ENCODE peak calls at places on chromosomes 6 and 20, in six cellular contexts. P is NB4; C is IMR-90; F is fibroblast of lung; G is CD8-positive, alpha-beta T cell; U is GM06990. L is an unnamed sample.

GRCh38 chr6:36595168-36595818 is 1.1 kb downstream of the SRSF3 start:
- DNase-seq in P (peak; percentile 67), F (peak; percentile 74), C (peak; percentile 55), U (no peak), G (no peak), L (peak; percentile 65)

GRCh38 chr6:4727671-4728435 is 48.4 kb upstream of the CDYL start:
- DNase-seq in U (no peak), F (no peak), C (no peak), P (peak; percentile 56), G (no peak), L (no peak)

GRCh38 chr6:126804255-126805064 is 314.0 kb upstream of the RSPO3 start:
- DNase-seq in F (peak; percentile 73), U (peak; percentile 7), P (peak; percentile 50), C (peak; percentile 55), G (no peak), L (peak; percentile 56)

GRCh38 chr6:170210651-170211403 is 80.1 kb downstream of the DLL1 start:
- DNase-seq in G (peak; percentile 4), F (no peak), C (no peak), U (no peak), P (no peak), L (no peak)

GRCh38 chr20:8293791-8294190 is 161.7 kb downstream of the PLCB1 start:
- DNase-seq in P (no peak), G (no peak), F (no peak), C (peak; percentile 12), U (no peak), L (no peak)

GRCh38 chr6:117908246-117909107 is 1.4 kb downstream of the SLC35F1 start:
- DNase-seq in F (no peak), U (no peak), P (no peak), C (no peak), G (no peak), L (no peak)

GRCh38 chr6:161890133-161890833 is 616.4 kb upstream of the AGPAT4 start:
- DNase-seq in F (peak; percentile 40), U (no peak), C (no peak), G (no peak), P (no peak), L (no peak)

GRCh38 chr6:38567436-38567835 is 72.3 kb downstream of the BTBD9 start:
- DNase-seq in U (no peak), P (no peak), G (peak; percentile 9), F (peak; percentile 91), C (peak; percentile 93), L (peak; percentile 78)

GRCh38 chr20:64192406-64192805 is 28.2 kb downstream of the MYT1 start:
- DNase-seq in G (no peak), F (no peak), P (peak; percentile 15), U (no peak), C (no peak), L (no peak)

GRCh38 chr20:37615507-37616425 is 78.1 kb upstream of the CTNNBL1 start:
- DNase-seq in C (no peak), P (peak; percentile 54), U (no peak), F (peak; percentile 25), G (peak; percentile 44), L (peak; percentile 70)

GRCh38 chr6:151330130-151330715 is 61.1 kb downstream of the ZBTB2 start:
- DNase-seq in C (peak; percentile 88), F (peak; percentile 91), P (no peak), U (no peak), G (no peak), L (no peak)

GRCh38 chr6:15358579-15359327 is 112.9 kb downstream of the JARID2 start:
- DNase-seq in P (peak; percentile 66), C (peak; percentile 46), F (no peak), G (no peak), U (no peak), L (no peak)

GRCh38 chr6:76697585-76697984 is 625.1 kb upstream of the IMPG1 start:
- DNase-seq in C (peak; percentile 18), F (peak; percentile 6), G (no peak), P (peak; percentile 12), U (no peak), L (peak; percentile 34)

GRCh38 chr6:143940011-143940597 is 68.0 kb downstream of the PLAGL1 start:
- DNase-seq in U (peak; percentile 32), C (peak; percentile 38), P (peak; percentile 69), G (peak; percentile 52), F (peak; percentile 53), L (peak; percentile 75)

GRCh38 chr20:34516874-34517542 is 786 bp downstream of the DYNLRB1 start:
- DNase-seq in F (peak; percentile 3), U (no peak), C (no peak), G (peak; percentile 39), P (peak; percentile 61), L (peak; percentile 37)

GRCh38 chr6:7148100-7148822 is 40.5 kb downstream of the RREB1 start:
- DNase-seq in P (peak; percentile 64), U (no peak), F (peak; percentile 19), C (peak; percentile 79), G (no peak), L (peak; percentile 92)

GRCh38 chr6:16723833-16724232 is 37.4 kb downstream of the ATXN1 start:
- DNase-seq in F (peak; percentile 93), P (peak; percentile 38), G (no peak), C (peak; percentile 96), U (no peak), L (peak; percentile 97)

GRCh38 chr6:112332274-112332673 is 14.9 kb upstream of the RFPL4B start:
- DNase-seq in G (no peak), U (no peak), P (no peak), F (peak; percentile 44), C (peak; percentile 82), L (peak; percentile 81)

GRCh38 chr6:118284736-118285360 is 263.2 kb upstream of the PLN start:
- DNase-seq in P (no peak), U (no peak), C (peak; percentile 52), G (no peak), F (peak; percentile 61), L (no peak)

GRCh38 chr20:40336034-40336433 is 353.0 kb downstream of the MAFB start:
- DNase-seq in U (no peak), F (no peak), P (no peak), C (no peak), G (no peak), L (no peak)

GRCh38 chr6:22250486-22250885 is 46.4 kb downstream of the PRL start:
- DNase-seq in C (no peak), G (no peak), U (no peak), P (no peak), F (no peak), L (no peak)

GRCh38 chr6:57147401-57147800 is 24.7 kb upstream of the BAG2 start:
- DNase-seq in G (no peak), P (no peak), U (no peak), F (no peak), C (no peak), L (no peak)

GRCh38 chr20:11057624-11058023 is 383.8 kb upstream of the JAG1 start:
- DNase-seq in P (no peak), G (no peak), F (peak; percentile 67), U (no peak), C (peak; percentile 55), L (peak; percentile 21)

GRCh38 chr6:140041056-140041455 is 666.6 kb upstream of the CITED2 start:
- DNase-seq in G (no peak), C (no peak), F (no peak), U (no peak), P (no peak), L (no peak)

GRCh38 chr20:59024111-59024530 is 4.9 kb downstream of the TUBB1 start:
- DNase-seq in C (no peak), G (no peak), U (no peak), P (no peak), F (no peak), L (no peak)

GRCh38 chr6:31717499-31718222 is 2.5 kb downstream of the LY6G6D start:
- DNase-seq in G (no peak), P (no peak), U (no peak), C (no peak), F (no peak), L (peak; percentile 57)

GRCh38 chr6:47076422-47077344 is 34.6 kb upstream of the ADGRF1 start:
- DNase-seq in C (no peak), F (peak; percentile 71), G (no peak), U (no peak), P (no peak), L (no peak)

GRCh38 chr6:155171109-155171746 is 92.6 kb upstream of the CLDN20 start:
- DNase-seq in G (peak; percentile 61), P (no peak), C (peak; percentile 89), U (peak; percentile 77), F (peak; percentile 91), L (peak; percentile 82)

GRCh38 chr6:67221226-67221625 is 1413.9 kb upstream of the ADGRB3 start:
- DNase-seq in U (no peak), P (no peak), F (peak; percentile 17), G (no peak), C (no peak), L (peak; percentile 45)

GRCh38 chr20:18793625-18794427 is 19.8 kb upstream of the SCP2D1 start:
- DNase-seq in C (peak; percentile 87), F (peak; percentile 92), U (peak; percentile 85), P (peak; percentile 92), G (peak; percentile 84), L (peak; percentile 92)
- TF ChIP-seq CTCF in C (no peak), F (no peak), U (peak; percentile 28), P (no peak), G (no peak), L (peak; percentile 8)

GRCh38 chr20:51931321-51931720 is 129.0 kb upstream of the SALL4 start:
- DNase-seq in U (no peak), F (no peak), G (no peak), C (no peak), P (no peak), L (no peak)
- H3K4me3 ChIP-seq in U (no peak overlapping the region), F (no peak overlapping the region), G (no peak overlapping the region), C (no peak overlapping the region), P (no peak overlapping the region), L (no peak overlapping the region)

GRCh38 chr6:97917369-97917768 is 634.4 kb upstream of the MMS22L start:
- DNase-seq in C (no peak), P (no peak), G (no peak), F (no peak), U (no peak), L (no peak)
- TF ChIP-seq CTCF in C (no peak), P (no peak), G (no peak), F (no peak), U (no peak), L (no peak)

GRCh38 chr20:20530428-20531151 is 162.7 kb downstream of the INSM1 start:
- DNase-seq in U (no peak), P (no peak), C (no peak), F (no peak), G (no peak), L (no peak)

GRCh38 chr20:20535051-20535450 is 167.1 kb downstream of the INSM1 start:
- DNase-seq in P (no peak), G (no peak), F (no peak), U (no peak), C (no peak), L (no peak)

GRCh38 chr20:20531283-20531682 is 163.4 kb downstream of the INSM1 start:
- DNase-seq in P (no peak), C (no peak), U (no peak), F (no peak), G (no peak), L (no peak)

DNA sequence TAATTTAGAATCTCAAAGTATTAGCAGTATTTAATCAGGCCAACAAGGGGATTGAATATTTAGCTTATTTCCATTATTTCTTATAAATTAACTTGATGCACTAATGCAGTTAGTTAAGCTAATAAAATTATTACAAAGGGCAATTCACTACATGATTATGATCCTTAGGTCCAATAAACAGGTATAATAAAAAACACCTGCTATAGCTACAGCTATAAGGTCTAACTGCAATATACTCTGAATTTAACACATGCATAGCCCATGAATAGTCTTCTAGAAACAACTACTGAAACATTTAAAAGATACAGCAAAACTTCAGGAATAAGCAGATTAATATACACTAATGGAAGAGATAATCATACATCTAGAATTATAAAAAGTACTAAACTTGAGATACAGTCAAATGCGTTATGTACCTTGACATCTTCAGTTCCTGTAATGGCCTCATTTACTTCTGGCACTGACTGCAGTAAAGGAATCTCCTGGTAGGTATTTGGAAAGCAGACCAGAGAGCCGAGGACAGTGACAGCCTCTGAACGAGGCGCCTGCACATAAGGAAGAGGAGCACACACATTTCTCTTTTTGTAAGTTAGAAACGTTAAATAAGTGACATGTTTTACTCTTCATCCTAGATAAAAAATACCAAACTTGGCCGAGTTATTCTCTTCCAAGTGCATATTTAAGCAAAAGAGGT is 168.5 kb downstream of the INSM1 start:
- DNase-seq in P (no peak), U (no peak), G (no peak), F (no peak), C (no peak), L (no peak)
- H3K4me3 ChIP-seq in P (no peak overlapping the region), U (no peak overlapping the region), G (no peak overlapping the region), F (no peak overlapping the region), C (no peak overlapping the region), L (no peak overlapping the region)

L was measured in epithelial cell of esophagus.